ENCODE peak calls at places on chromosome 1, in seven cellular contexts. K is HTR-8/SVneo, G is GM19239, R is NCI-H1417, Q is M059J, A is GM10248, P is GDM1. E is an unnamed sample.

GRCh38 chr1:165397945-165398344 is 41.4 kb upstream of the LMX1A start:
- DNase-seq in G (no peak), R (no peak), K (no peak), P (peak; percentile 8), A (no peak), Q (peak; percentile 63), E (peak; percentile 24)

GRCh38 chr1:173042806-173043205 is 7.9 kb downstream of the TNFSF18 start:
- DNase-seq in A (no peak), Q (peak; percentile 46), G (no peak), R (no peak), K (peak; percentile 18), P (no peak), E (no peak)

GRCh38 chr1:25757846-25758185 is 42.2 kb upstream of the SELENON start:
- DNase-seq in P (no peak), G (no peak), A (no peak), Q (no peak), R (no peak), K (no peak), E (no peak)

GRCh38 chr1:174114788-174115448 is 44.4 kb upstream of the RABGAP1L start:
- DNase-seq in K (peak; percentile 40), G (peak; percentile 13), R (peak; percentile 55), A (peak; percentile 27), P (peak; percentile 8), Q (peak; percentile 70), E (peak; percentile 9)

GRCh38 chr1:208240698-208241355 is 3.4 kb downstream of the PLXNA2 start:
- DNase-seq in A (no peak), G (no peak), P (no peak), Q (no peak), R (no peak), K (no peak), E (no peak)

GRCh38 chr1:16076871-16077250 is 3.4 kb upstream of the FAM131C start:
- DNase-seq in A (no peak), P (no peak), R (no peak), G (no peak), Q (peak; percentile 94), K (no peak), E (no peak)

GRCh38 chr1:48229309-48229708 is 6.8 kb downstream of the SLC5A9 start:
- DNase-seq in A (no peak), Q (no peak), K (no peak), R (no peak), G (no peak), P (no peak), E (no peak)

GRCh38 chr1:227895828-227896685 is 51.7 kb downstream of the WNT9A start:
- DNase-seq in G (no peak), Q (peak; percentile 26), K (no peak), R (no peak), P (no peak), A (no peak), E (no peak)

GRCh38 chr1:236351875-236352573 is 42.1 kb upstream of the EDARADD start:
- DNase-seq in K (no peak), R (no peak), G (no peak), P (no peak), A (no peak), Q (no peak), E (no peak)

GRCh38 chr1:183185941-183186490 is at the start of gene LAMC2:
- DNase-seq in Q (no peak), K (no peak), R (peak; percentile 40), G (no peak), P (no peak), A (peak; percentile 28), E (no peak)